ENCODE peak calls at places on chromosomes 3 and 15, in four cellular contexts. One of them, this sample, is unnamed.

GRCh38 chr3:55143928-55144671 is 216.2 kb upstream of the LRTM1 start:
- DNase-seq in activated effector memory CD4-positive, alpha-beta T cell treated with Interleukin-2 at 50 U/mL for 16 hours: no peak
- DNase-seq in IMR-90: peak; percentile 54
- DNase-seq in NCI-H460: no peak
- DNase-seq in this sample: no peak

GRCh38 chr3:35677797-35678196 is 38.5 kb downstream of the ARPP21 start:
- DNase-seq in activated effector memory CD4-positive, alpha-beta T cell treated with Interleukin-2 at 50 U/mL for 16 hours: no peak
- DNase-seq in IMR-90: no peak
- DNase-seq in NCI-H460: no peak
- DNase-seq in this sample: no peak

GRCh38 chr3:122021037-122021436 is 1.0 kb downstream of the ILDR1 start:
- DNase-seq in activated effector memory CD4-positive, alpha-beta T cell treated with Interleukin-2 at 50 U/mL for 16 hours: no peak
- DNase-seq in IMR-90: no peak
- DNase-seq in NCI-H460: no peak
- DNase-seq in this sample: no peak

GRCh38 chr3:149541091-149541491 is 66.6 kb downstream of the TM4SF4 start:
- DNase-seq in activated effector memory CD4-positive, alpha-beta T cell treated with Interleukin-2 at 50 U/mL for 16 hours: no peak
- DNase-seq in IMR-90: peak; percentile 71
- DNase-seq in NCI-H460: peak; percentile 44
- DNase-seq in this sample: no peak

GRCh38 chr3:131072099-131072559 is 45.5 kb downstream of the NEK11 start:
- DNase-seq in activated effector memory CD4-positive, alpha-beta T cell treated with Interleukin-2 at 50 U/mL for 16 hours: no peak
- DNase-seq in IMR-90: peak; percentile 13
- DNase-seq in NCI-H460: no peak
- DNase-seq in this sample: no peak

GRCh38 chr3:40658305-40658704 is 133.5 kb downstream of the ZNF621 start:
- DNase-seq in activated effector memory CD4-positive, alpha-beta T cell treated with Interleukin-2 at 50 U/mL for 16 hours: no peak
- DNase-seq in IMR-90: no peak
- DNase-seq in NCI-H460: no peak
- DNase-seq in this sample: no peak

GRCh38 chr3:10667269-10667668 is 148.8 kb upstream of the SLC6A11 start:
- DNase-seq in activated effector memory CD4-positive, alpha-beta T cell treated with Interleukin-2 at 50 U/mL for 16 hours: no peak
- DNase-seq in IMR-90: no peak
- DNase-seq in NCI-H460: no peak
- DNase-seq in this sample: no peak

GRCh38 chr3:163657088-163657487 is 1421.2 kb downstream of the SI start:
- DNase-seq in activated effector memory CD4-positive, alpha-beta T cell treated with Interleukin-2 at 50 U/mL for 16 hours: no peak
- DNase-seq in IMR-90: no peak
- DNase-seq in NCI-H460: no peak
- DNase-seq in this sample: no peak

GRCh38 chr15:75349851-75350588 is 3.2 kb downstream of the NEIL1 start:
- DNase-seq in activated effector memory CD4-positive, alpha-beta T cell treated with Interleukin-2 at 50 U/mL for 16 hours: peak; percentile 75
- DNase-seq in IMR-90: no peak
- DNase-seq in NCI-H460: no peak
- DNase-seq in this sample: peak; percentile 35

GRCh38 chr15:69451951-69452701 is 492 bp upstream of the RPLP1 start:
- DNase-seq in activated effector memory CD4-positive, alpha-beta T cell treated with Interleukin-2 at 50 U/mL for 16 hours: no peak
- DNase-seq in IMR-90: peak; percentile 56
- DNase-seq in NCI-H460: no peak
- DNase-seq in this sample: no peak

GRCh38 chr15:99104788-99105515 is at the start of gene SYNM:
- DNase-seq in activated effector memory CD4-positive, alpha-beta T cell treated with Interleukin-2 at 50 U/mL for 16 hours: no peak
- DNase-seq in IMR-90: peak; percentile 72
- DNase-seq in NCI-H460: peak; percentile 85
- DNase-seq in this sample: peak; percentile 80

GRCh38 chr15:69529141-69529540 is 76.5 kb downstream of the RPLP1 start:
- DNase-seq in activated effector memory CD4-positive, alpha-beta T cell treated with Interleukin-2 at 50 U/mL for 16 hours: no peak
- DNase-seq in IMR-90: no peak
- DNase-seq in NCI-H460: no peak
- DNase-seq in this sample: no peak

GRCh38 chr15:68196445-68197169 is 8.5 kb downstream of the CALML4 start:
- DNase-seq in activated effector memory CD4-positive, alpha-beta T cell treated with Interleukin-2 at 50 U/mL for 16 hours: no peak
- DNase-seq in IMR-90: no peak
- DNase-seq in NCI-H460: no peak
- DNase-seq in this sample: no peak

GRCh38 chr3:105347625-105348302 is 18.9 kb upstream of the ALCAM start:
- DNase-seq in activated effector memory CD4-positive, alpha-beta T cell treated with Interleukin-2 at 50 U/mL for 16 hours: no peak
- DNase-seq in IMR-90: no peak
- DNase-seq in NCI-H460: no peak
- DNase-seq in this sample: no peak

GRCh38 chr3:183073839-183074615 is 25.3 kb downstream of the MCCC1 start:
- DNase-seq in activated effector memory CD4-positive, alpha-beta T cell treated with Interleukin-2 at 50 U/mL for 16 hours: no peak
- DNase-seq in IMR-90: peak; percentile 41
- DNase-seq in NCI-H460: no peak
- DNase-seq in this sample: no peak

GRCh38 chr15:100559330-100559729 is 30.6 kb upstream of the CERS3 start:
- DNase-seq in activated effector memory CD4-positive, alpha-beta T cell treated with Interleukin-2 at 50 U/mL for 16 hours: no peak
- DNase-seq in IMR-90: peak; percentile 81
- DNase-seq in NCI-H460: no peak
- DNase-seq in this sample: peak; percentile 41

GRCh38 chr3:12963869-12964712 is 109.1 kb downstream of the IQSEC1 start:
- DNase-seq in activated effector memory CD4-positive, alpha-beta T cell treated with Interleukin-2 at 50 U/mL for 16 hours: no peak
- DNase-seq in IMR-90: peak; percentile 43
- DNase-seq in NCI-H460: no peak
- DNase-seq in this sample: no peak

GRCh38 chr3:188092648-188093047 is 61.3 kb upstream of the LPP start:
- DNase-seq in activated effector memory CD4-positive, alpha-beta T cell treated with Interleukin-2 at 50 U/mL for 16 hours: no peak
- DNase-seq in IMR-90: peak; percentile 63
- DNase-seq in NCI-H460: no peak
- DNase-seq in this sample: no peak

GRCh38 chr3:31839144-31839917 is 141.7 kb downstream of the OSBPL10 start:
- DNase-seq in activated effector memory CD4-positive, alpha-beta T cell treated with Interleukin-2 at 50 U/mL for 16 hours: no peak
- DNase-seq in IMR-90: peak; percentile 45
- DNase-seq in NCI-H460: no peak
- DNase-seq in this sample: no peak

GRCh38 chr15:97966924-97967620 is 6.6 kb downstream of the ARRDC4 start:
- DNase-seq in activated effector memory CD4-positive, alpha-beta T cell treated with Interleukin-2 at 50 U/mL for 16 hours: no peak
- DNase-seq in IMR-90: no peak
- DNase-seq in NCI-H460: no peak
- DNase-seq in this sample: no peak

GRCh38 chr3:44929782-44930181 is 46.2 kb downstream of the ZDHHC3 start:
- DNase-seq in activated effector memory CD4-positive, alpha-beta T cell treated with Interleukin-2 at 50 U/mL for 16 hours: no peak
- DNase-seq in IMR-90: no peak
- DNase-seq in NCI-H460: no peak
- DNase-seq in this sample: no peak

GRCh38 chr3:197792019-197792647 is 1.1 kb downstream of the LRCH3 start:
- DNase-seq in activated effector memory CD4-positive, alpha-beta T cell treated with Interleukin-2 at 50 U/mL for 16 hours: no peak
- DNase-seq in IMR-90: no peak
- DNase-seq in NCI-H460: no peak
- DNase-seq in this sample: no peak

GRCh38 chr3:50347187-50347813 is 1.8 kb upstream of the ZMYND10 start:
- DNase-seq in activated effector memory CD4-positive, alpha-beta T cell treated with Interleukin-2 at 50 U/mL for 16 hours: peak; percentile 73
- DNase-seq in IMR-90: peak; percentile 71
- DNase-seq in NCI-H460: peak; percentile 56
- DNase-seq in this sample: peak; percentile 68

GRCh38 chr3:55873523-55874254 is 386.6 kb upstream of the WNT5A start:
- DNase-seq in activated effector memory CD4-positive, alpha-beta T cell treated with Interleukin-2 at 50 U/mL for 16 hours: no peak
- DNase-seq in IMR-90: peak; percentile 74
- DNase-seq in NCI-H460: peak; percentile 67
- DNase-seq in this sample: no peak

GRCh38 chr3:55489804-55490132 is 2.7 kb upstream of the WNT5A start:
- DNase-seq in activated effector memory CD4-positive, alpha-beta T cell treated with Interleukin-2 at 50 U/mL for 16 hours: no peak
- DNase-seq in IMR-90: no peak
- DNase-seq in NCI-H460: no peak
- DNase-seq in this sample: no peak

GRCh38 chr3:122691195-122691594 is 10.6 kb downstream of the PARP14 start:
- DNase-seq in activated effector memory CD4-positive, alpha-beta T cell treated with Interleukin-2 at 50 U/mL for 16 hours: no peak
- DNase-seq in IMR-90: peak; percentile 87
- DNase-seq in NCI-H460: no peak
- DNase-seq in this sample: no peak